ENCODE peak calls at places on chromosomes 7 and 10, in eight cellular contexts. One of them, this sample, is unnamed.

GRCh38 chr7:68185641-68186040 is 1189.0 kb downstream of the TYW1 start:
- DNase-seq in AG04450: no peak
- DNase-seq in AG04449: no peak
- DNase-seq in psoas muscle: no peak
- DNase-seq in HCT116: no peak
- DNase-seq in endodermal cell: no peak
- DNase-seq in Calu3: no peak
- DNase-seq in colonic mucosa: no peak
- DNase-seq in this sample: no peak

GRCh38 chr10:47288236-47288635 is 11.8 kb upstream of the GDF10 start:
- DNase-seq in endodermal cell: peak; percentile 19
- DNase-seq in AG04449: no peak
- DNase-seq in psoas muscle: no peak
- DNase-seq in colonic mucosa: no peak
- DNase-seq in AG04450: no peak
- DNase-seq in HCT116: no peak
- DNase-seq in Calu3: no peak
- DNase-seq in this sample: no peak

GRCh38 chr7:102875700-102876192 is 37.1 kb upstream of the LRRC17 start:
- DNase-seq in AG04450: peak; percentile 96
- DNase-seq in endodermal cell: peak; percentile 50
- DNase-seq in colonic mucosa: no peak
- DNase-seq in Calu3: peak; percentile 72
- DNase-seq in AG04449: peak; percentile 98
- DNase-seq in psoas muscle: no peak
- DNase-seq in HCT116: peak; percentile 98
- DNase-seq in this sample: peak; percentile 99

GRCh38 chr7:79282051-79282694 is 171.3 kb downstream of the MAGI2 start:
- DNase-seq in psoas muscle: no peak
- DNase-seq in Calu3: peak; percentile 31
- DNase-seq in AG04450: peak; percentile 39
- DNase-seq in HCT116: peak; percentile 35
- DNase-seq in colonic mucosa: no peak
- DNase-seq in endodermal cell: no peak
- DNase-seq in AG04449: peak; percentile 29
- DNase-seq in this sample: peak; percentile 75

GRCh38 chr10:60661627-60662026 is 116.7 kb upstream of the CDK1 start:
- DNase-seq in HCT116: peak; percentile 58
- DNase-seq in Calu3: peak; percentile 43
- DNase-seq in colonic mucosa: no peak
- DNase-seq in AG04450: no peak
- DNase-seq in endodermal cell: peak; percentile 50
- DNase-seq in psoas muscle: no peak
- DNase-seq in AG04449: no peak
- DNase-seq in this sample: peak; percentile 69

GRCh38 chr7:81715984-81716588 is 53.8 kb downstream of the HGF start:
- DNase-seq in Calu3: peak; percentile 18
- DNase-seq in psoas muscle: no peak
- DNase-seq in AG04450: no peak
- DNase-seq in colonic mucosa: no peak
- DNase-seq in AG04449: no peak
- DNase-seq in endodermal cell: peak; percentile 41
- DNase-seq in HCT116: peak; percentile 60
- DNase-seq in this sample: peak; percentile 58

GRCh38 chr7:28301148-28301641 is 111.1 kb upstream of the CREB5 start:
- DNase-seq in HCT116: no peak
- DNase-seq in colonic mucosa: no peak
- DNase-seq in endodermal cell: no peak
- DNase-seq in AG04450: no peak
- DNase-seq in Calu3: no peak
- DNase-seq in AG04449: no peak
- DNase-seq in psoas muscle: no peak
- DNase-seq in this sample: peak; percentile 81

GRCh38 chr10:1525354-1526162 is 211.8 kb downstream of the ADARB2 start:
- DNase-seq in HCT116: no peak
- DNase-seq in AG04450: no peak
- DNase-seq in Calu3: no peak
- DNase-seq in AG04449: no peak
- DNase-seq in endodermal cell: no peak
- DNase-seq in colonic mucosa: no peak
- DNase-seq in psoas muscle: no peak
- DNase-seq in this sample: no peak

GRCh38 chr10:5624701-5625100 is 41.7 kb downstream of the ASB13 start:
- DNase-seq in HCT116: no peak
- DNase-seq in psoas muscle: no peak
- DNase-seq in AG04450: no peak
- DNase-seq in AG04449: no peak
- DNase-seq in endodermal cell: no peak
- DNase-seq in Calu3: no peak
- DNase-seq in colonic mucosa: no peak
- DNase-seq in this sample: no peak

GRCh38 chr10:106608101-106608500 is 556.4 kb downstream of the SORCS1 start:
- DNase-seq in colonic mucosa: no peak
- DNase-seq in AG04450: no peak
- DNase-seq in HCT116: no peak
- DNase-seq in AG04449: no peak
- DNase-seq in Calu3: no peak
- DNase-seq in endodermal cell: no peak
- DNase-seq in psoas muscle: no peak
- DNase-seq in this sample: no peak

GRCh38 chr7:94792270-94792669 is 115.1 kb upstream of the PPP1R9A start:
- DNase-seq in AG04450: no peak
- DNase-seq in psoas muscle: no peak
- DNase-seq in HCT116: no peak
- DNase-seq in AG04449: no peak
- DNase-seq in Calu3: no peak
- DNase-seq in endodermal cell: no peak
- DNase-seq in colonic mucosa: no peak
- DNase-seq in this sample: no peak

GRCh38 chr10:21304198-21304597 is 221.3 kb downstream of the SKIDA1 start:
- DNase-seq in endodermal cell: no peak
- DNase-seq in psoas muscle: no peak
- DNase-seq in HCT116: no peak
- DNase-seq in AG04449: no peak
- DNase-seq in colonic mucosa: no peak
- DNase-seq in AG04450: no peak
- DNase-seq in Calu3: no peak
- DNase-seq in this sample: peak; percentile 19

GRCh38 chr10:77789861-77790260 is 136.7 kb downstream of the DLG5 start:
- DNase-seq in endodermal cell: no peak
- DNase-seq in psoas muscle: no peak
- DNase-seq in AG04450: no peak
- DNase-seq in AG04449: no peak
- DNase-seq in HCT116: no peak
- DNase-seq in Calu3: no peak
- DNase-seq in colonic mucosa: no peak
- DNase-seq in this sample: no peak

GRCh38 chr10:115936926-115937755 is 335.9 kb downstream of the GFRA1 start:
- DNase-seq in psoas muscle: no peak
- DNase-seq in colonic mucosa: no peak
- DNase-seq in HCT116: no peak
- DNase-seq in AG04450: no peak
- DNase-seq in AG04449: no peak
- DNase-seq in Calu3: no peak
- DNase-seq in endodermal cell: no peak
- DNase-seq in this sample: no peak

GRCh38 chr10:116728526-116729096 is 13.8 kb downstream of the HSPA12A start:
- DNase-seq in endodermal cell: peak; percentile 13
- DNase-seq in psoas muscle: no peak
- DNase-seq in colonic mucosa: no peak
- DNase-seq in Calu3: no peak
- DNase-seq in AG04450: no peak
- DNase-seq in HCT116: no peak
- DNase-seq in AG04449: peak; percentile 29
- DNase-seq in this sample: no peak

GRCh38 chr10:759898-760477 is 70.5 kb upstream of the DIP2C start:
- DNase-seq in Calu3: no peak
- DNase-seq in HCT116: no peak
- DNase-seq in colonic mucosa: no peak
- DNase-seq in psoas muscle: no peak
- DNase-seq in AG04450: no peak
- DNase-seq in AG04449: no peak
- DNase-seq in endodermal cell: no peak
- DNase-seq in this sample: no peak

GRCh38 chr10:104300736-104301292 is 31.8 kb downstream of the GSTO2 start:
- DNase-seq in AG04450: peak; percentile 93
- DNase-seq in HCT116: no peak
- DNase-seq in psoas muscle: peak; percentile 79
- DNase-seq in Calu3: no peak
- DNase-seq in endodermal cell: no peak
- DNase-seq in AG04449: peak; percentile 93
- DNase-seq in colonic mucosa: no peak
- DNase-seq in this sample: peak; percentile 89
- TF ChIP-seq CTCF in AG04450: no peak
- TF ChIP-seq CTCF in HCT116: no peak
- TF ChIP-seq CTCF in psoas muscle: peak; percentile 7
- TF ChIP-seq CTCF in Calu3: no peak
- TF ChIP-seq CTCF in endodermal cell: no peak
- TF ChIP-seq CTCF in AG04449: no peak
- TF ChIP-seq CTCF in colonic mucosa: no peak
- TF ChIP-seq CTCF in this sample: no peak

GRCh38 chr7:154858836-154859537 is 143.9 kb downstream of the PAXIP1 start:
- DNase-seq in AG04450: no peak
- DNase-seq in endodermal cell: peak; percentile 33
- DNase-seq in Calu3: no peak
- DNase-seq in AG04449: no peak
- DNase-seq in colonic mucosa: no peak
- DNase-seq in psoas muscle: no peak
- DNase-seq in HCT116: no peak
- DNase-seq in this sample: no peak

GRCh38 chr7:154859747-154860620 is 142.9 kb downstream of the PAXIP1 start:
- DNase-seq in HCT116: no peak
- DNase-seq in endodermal cell: no peak
- DNase-seq in psoas muscle: no peak
- DNase-seq in Calu3: no peak
- DNase-seq in colonic mucosa: no peak
- DNase-seq in AG04449: no peak
- DNase-seq in AG04450: no peak
- DNase-seq in this sample: no peak

GRCh38 chr7:154857240-154857639 is 145.7 kb downstream of the PAXIP1 start:
- DNase-seq in psoas muscle: no peak
- DNase-seq in AG04450: no peak
- DNase-seq in AG04449: no peak
- DNase-seq in endodermal cell: no peak
- DNase-seq in colonic mucosa: peak; percentile 39
- DNase-seq in Calu3: no peak
- DNase-seq in HCT116: no peak
- DNase-seq in this sample: no peak

GRCh38 chr7:154856737-154857136 is 146.2 kb downstream of the PAXIP1 start:
- DNase-seq in Calu3: no peak
- DNase-seq in endodermal cell: no peak
- DNase-seq in HCT116: no peak
- DNase-seq in AG04449: no peak
- DNase-seq in AG04450: no peak
- DNase-seq in psoas muscle: no peak
- DNase-seq in colonic mucosa: no peak
- DNase-seq in this sample: no peak

DNA sequence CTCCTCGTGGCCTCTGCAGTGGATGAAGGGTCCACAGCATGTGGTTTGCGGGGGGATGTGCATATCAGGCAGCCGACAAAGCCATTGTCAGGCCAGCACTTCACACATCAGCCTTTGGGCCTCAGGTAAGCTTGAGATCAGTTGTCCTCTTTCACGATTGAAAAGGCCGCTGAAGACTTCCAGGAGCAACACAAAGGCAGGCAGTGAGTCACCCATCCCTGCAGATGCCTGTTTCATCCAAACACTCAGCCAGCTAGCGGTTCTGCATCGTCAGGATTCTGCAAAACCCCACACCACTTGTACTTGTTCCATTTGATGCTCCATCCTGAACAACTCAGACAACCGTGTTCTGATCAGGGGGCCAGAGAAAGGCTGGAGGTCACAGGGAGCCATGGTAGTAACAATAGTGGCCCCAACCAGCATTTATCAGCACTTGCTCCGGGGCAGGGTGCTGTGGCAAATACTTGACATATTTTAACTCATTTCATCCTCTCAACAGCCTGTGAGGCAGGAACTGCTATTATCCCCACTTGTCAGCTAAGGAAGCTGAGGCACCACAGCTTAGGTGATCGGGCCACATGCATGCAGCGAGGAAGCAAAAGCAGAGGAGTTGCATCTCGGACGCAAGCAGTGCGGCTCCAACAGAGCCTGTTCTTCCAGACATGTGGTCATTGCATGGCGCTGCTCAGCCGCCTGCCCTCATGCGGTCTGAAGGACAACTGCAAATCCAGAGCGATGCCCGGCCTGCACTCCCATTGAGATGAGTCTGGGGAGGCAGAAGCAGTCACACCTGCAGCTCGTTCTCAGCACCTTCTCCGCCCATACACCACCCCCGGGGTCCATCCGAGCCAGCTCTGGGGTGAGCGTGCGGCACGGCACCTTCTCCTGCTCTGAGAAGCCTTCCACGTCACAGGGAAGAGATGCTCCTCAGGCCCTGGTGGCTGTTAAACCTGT is 144.9 kb downstream of the PAXIP1 start:
- DNase-seq in Calu3: no peak
- DNase-seq in colonic mucosa: no peak
- DNase-seq in AG04450: no peak
- DNase-seq in HCT116: no peak
- DNase-seq in AG04449: no peak
- DNase-seq in endodermal cell: peak; percentile 68
- DNase-seq in psoas muscle: no peak
- DNase-seq in this sample: no peak
- TF ChIP-seq CTCF in Calu3: no peak
- TF ChIP-seq CTCF in colonic mucosa: no peak
- TF ChIP-seq CTCF in AG04450: no peak
- TF ChIP-seq CTCF in HCT116: no peak
- TF ChIP-seq CTCF in AG04449: no peak
- TF ChIP-seq CTCF in endodermal cell: peak; percentile 26
- TF ChIP-seq CTCF in psoas muscle: no peak
- TF ChIP-seq CTCF in this sample: no peak

GRCh38 chr10:94351089-94351488 is 11.7 kb downstream of the NOC3L start:
- DNase-seq in AG04449: no peak
- DNase-seq in AG04450: no peak
- DNase-seq in colonic mucosa: no peak
- DNase-seq in HCT116: no peak
- DNase-seq in endodermal cell: no peak
- DNase-seq in Calu3: no peak
- DNase-seq in psoas muscle: no peak
- DNase-seq in this sample: no peak

GRCh38 chr10:94344522-94345122 is 18.1 kb downstream of the NOC3L start:
- DNase-seq in AG04449: no peak
- DNase-seq in colonic mucosa: no peak
- DNase-seq in Calu3: no peak
- DNase-seq in endodermal cell: no peak
- DNase-seq in psoas muscle: no peak
- DNase-seq in HCT116: no peak
- DNase-seq in AG04450: no peak
- DNase-seq in this sample: no peak

GRCh38 chr10:94349327-94349726 is 13.4 kb downstream of the NOC3L start:
- DNase-seq in HCT116: no peak
- DNase-seq in AG04449: no peak
- DNase-seq in endodermal cell: no peak
- DNase-seq in psoas muscle: no peak
- DNase-seq in colonic mucosa: no peak
- DNase-seq in AG04450: no peak
- DNase-seq in Calu3: no peak
- DNase-seq in this sample: peak; percentile 5
- TF ChIP-seq CTCF in HCT116: no peak
- TF ChIP-seq CTCF in AG04449: no peak
- TF ChIP-seq CTCF in endodermal cell: peak; percentile 39
- TF ChIP-seq CTCF in psoas muscle: no peak
- TF ChIP-seq CTCF in colonic mucosa: no peak
- TF ChIP-seq CTCF in AG04450: no peak
- TF ChIP-seq CTCF in Calu3: no peak
- TF ChIP-seq CTCF in this sample: no peak

GRCh38 chr7:2016021-2016631 is 216.6 kb downstream of the MAD1L1 start:
- DNase-seq in AG04449: no peak
- DNase-seq in psoas muscle: peak; percentile 13
- DNase-seq in colonic mucosa: no peak
- DNase-seq in HCT116: no peak
- DNase-seq in AG04450: no peak
- DNase-seq in endodermal cell: no peak
- DNase-seq in Calu3: no peak
- DNase-seq in this sample: no peak
- TF ChIP-seq CTCF in AG04449: no peak
- TF ChIP-seq CTCF in psoas muscle: no peak
- TF ChIP-seq CTCF in colonic mucosa: no peak
- TF ChIP-seq CTCF in HCT116: no peak
- TF ChIP-seq CTCF in AG04450: no peak
- TF ChIP-seq CTCF in endodermal cell: no peak
- TF ChIP-seq CTCF in Calu3: no peak
- TF ChIP-seq CTCF in this sample: no peak

This sample was measured in epithelial cell of esophagus.